ENCODE peak calls at places on chromosomes 7 and 10, in ten cellular contexts. N is CD8-positive, alpha-beta T cell; W is NCI-H1105; E is RKO; P is NCI-H69; F is stimulated activated CD4-positive, alpha-beta T cell treated with anti-CD3 and anti-CD28 coated beads, Interleukin-1b, Interleukin-23, amount 100 ng/mL, for 24 hours; B is fibroblast of lung; Y is dorsolateral prefrontal cortex; V is activated T-cell treated with anti-CD3 and anti-CD28 coated beads, Interleukin-2, amount 50 U/mL, for 1 hour; H is epithelial cell of esophagus. M is an unnamed sample.

GRCh38 chr7:150668472-150668911 is 17.0 kb upstream of the GIMAP2 start:
- DNase-seq in N (no peak), W (no peak), E (no peak), P (no peak), F (peak; percentile 51), B (no peak), Y (no peak), V (peak; percentile 57), H (no peak), M (no peak)

GRCh38 chr7:141654551-141654950 is 47.4 kb downstream of the DENND11 start:
- DNase-seq in N (peak; percentile 27), W (peak; percentile 81), E (peak; percentile 78), P (peak; percentile 92), F (peak; percentile 24), B (peak; percentile 78), Y (peak; percentile 68), V (peak; percentile 46), H (peak; percentile 84), M (peak; percentile 75)

GRCh38 chr10:58153751-58154150 is 113.9 kb downstream of the IPMK start:
- DNase-seq in N (no peak), W (no peak), E (no peak), P (no peak), F (no peak), B (no peak), Y (no peak), V (no peak), H (no peak), M (no peak)

GRCh38 chr7:134875867-134876266 is 96.4 kb downstream of the CALD1 start:
- DNase-seq in N (no peak), W (no peak), E (no peak), P (no peak), F (no peak), B (peak; percentile 73), Y (no peak), V (no peak), H (no peak), M (peak; percentile 21)

GRCh38 chr10:43398939-43399871 is 9.8 kb downstream of the HNRNPF start:
- DNase-seq in N (no peak), W (no peak), E (peak; percentile 87), P (peak; percentile 9), F (no peak), B (no peak), Y (no peak), V (peak; percentile 13), H (no peak), M (no peak)

GRCh38 chr10:113001599-113002448 is 51.8 kb downstream of the TCF7L2 start:
- DNase-seq in N (no peak), W (no peak), E (no peak), P (no peak), F (no peak), B (no peak), Y (no peak), V (no peak), H (no peak), M (no peak)

GRCh38 chr7:48116043-48116442 is 27.0 kb downstream of the UPP1 start:
- DNase-seq in N (no peak), W (no peak), E (no peak), P (no peak), F (no peak), B (no peak), Y (no peak), V (no peak), H (no peak), M (no peak)

GRCh38 chr10:5252177-5253037 is 55.8 kb downstream of the AKR1C4 start:
- DNase-seq in N (no peak), W (no peak), E (no peak), P (peak; percentile 37), F (no peak), B (no peak), Y (no peak), V (no peak), H (peak; percentile 49), M (peak; percentile 10)

GRCh38 chr10:72637398-72637857 is 11.5 kb upstream of the MICU1 start:
- DNase-seq in N (no peak), W (no peak), E (peak; percentile 66), P (no peak), F (peak; percentile 6), B (peak; percentile 50), Y (no peak), V (no peak), H (peak; percentile 36), M (peak; percentile 18)

GRCh38 chr10:117670116-117670515 is 127.6 kb downstream of the EMX2 start:
- DNase-seq in N (no peak), W (no peak), E (no peak), P (no peak), F (no peak), B (no peak), Y (no peak), V (no peak), H (no peak), M (no peak)

GRCh38 chr7:44187636-44188416 is 1.4 kb downstream of the GCK start:
- DNase-seq in N (no peak), W (no peak), E (no peak), P (no peak), F (no peak), B (no peak), Y (no peak), V (no peak), H (no peak), M (no peak)

GRCh38 chr7:108136191-108136581 is 6.0 kb upstream of the LAMB4 start:
- DNase-seq in N (no peak), W (no peak), E (no peak), P (peak; percentile 21), F (no peak), B (peak; percentile 60), Y (no peak), V (no peak), H (no peak), M (no peak)